ENCODE peak calls at places on chromosomes 13 and 19, in five cellular contexts. W is esophagus squamous epithelium; X is activated T-cell treated with anti-CD3 and anti-CD28 coated beads, Interleukin-2, amount 50 U/mL, for 48 hours; B is EH; T is ureter. H is an unnamed sample.

GRCh38 chr13:31037874-31038475 is 105.5 kb downstream of the TEX26 start:
- DNase-seq in W (no peak), X (no peak), B (no peak), T (no peak), H (no peak)

GRCh38 chr19:7297742-7298141 is 3.5 kb upstream of the INSR start:
- DNase-seq in W (no peak), X (no peak), B (no peak), T (no peak), H (no peak)

GRCh38 chr19:2355168-2356035 is 4.7 kb upstream of the TMPRSS9 start:
- DNase-seq in W (no peak), X (no peak), B (peak), T (no peak), H (no peak)

GRCh38 chr13:108427355-108427754 is 157.8 kb downstream of the TNFSF13B start:
- DNase-seq in W (no peak), X (no peak), B (no peak), T (no peak), H (no peak)

GRCh38 chr19:38922482-38922881 is 8.1 kb downstream of the SARS2 start:
- DNase-seq in W (no peak), X (no peak), B (no peak), T (no peak), H (no peak)

GRCh38 chr19:41308450-41309224 is 1.3 kb upstream of the CCDC97 start:
- DNase-seq in W (peak), X (peak), B (peak), T (peak), H (peak)

GRCh38 chr19:30225615-30226463 is 146.3 kb upstream of the ZNF536 start:
- DNase-seq in W (no peak), X (no peak), B (no peak), T (no peak), H (no peak)

GRCh38 chr13:113970810-113971470 is 2.9 kb downstream of the C13orf46 start:
- DNase-seq in W (no peak), X (no peak), B (peak), T (peak), H (peak)

GRCh38 chr13:92739306-92739818 is 487.2 kb upstream of the GPC6 start:
- DNase-seq in W (no peak), X (no peak), B (no peak), T (no peak), H (no peak)

GRCh38 chr19:16361254-16361653 is 36.6 kb downstream of the KLF2 start:
- DNase-seq in W (no peak), X (no peak), B (no peak), T (no peak), H (no peak)

GRCh38 chr19:16328824-16329482 is 4.3 kb downstream of the KLF2 start:
- DNase-seq in W (no peak), X (peak), B (peak), T (no peak), H (no peak)

GRCh38 chr13:77213644-77214043 is 113.2 kb downstream of the MYCBP2 start:
- DNase-seq in W (no peak), X (no peak), B (peak), T (no peak), H (no peak)

GRCh38 chr19:30111051-30111450 is 169.0 kb downstream of the URI1 start:
- DNase-seq in W (no peak), X (no peak), B (no peak), T (no peak), H (no peak)

H was measured in lower leg skin.